ENCODE peak calls at places on chromosomes 12 and 14, in six cellular contexts. M is NCI-H1092; O is effector memory CD8-positive, alpha-beta T cell; Q is KG1; I is ELR; H is activated CD4-positive, alpha-beta T cell treated with anti-CD3 and anti-CD28 coated beads, Interleukin-2, amount 50 U/mL, for 48 hours. D is an unnamed sample.
A peak's percentile ranks its signal among the peaks of the same experiment; 100 is the strongest.

GRCh38 chr12:6207254-6207942 is 7.2 kb downstream of the CD9 start:
- DNase-seq in M (no peak), O (no peak), Q (no peak), I (no peak), H (no peak), D (no peak)

GRCh38 chr12:54958048-54958658 is 26.4 kb downstream of the TESPA1 start:
- DNase-seq in M (peak; percentile 49), O (peak; percentile 55), Q (no peak), I (peak; percentile 68), H (peak; percentile 53), D (peak; percentile 75)

GRCh38 chr12:2138294-2138693 is 85.5 kb downstream of the CACNA1C start:
- DNase-seq in M (no peak), O (no peak), Q (no peak), I (no peak), H (no peak), D (no peak)

GRCh38 chr14:54348923-54349615 is 47.7 kb upstream of the CDKN3 start:
- DNase-seq in M (no peak), O (no peak), Q (no peak), I (no peak), H (no peak), D (no peak)

GRCh38 chr12:3342051-3342450 is 149.0 kb upstream of the PRMT8 start:
- DNase-seq in M (peak; percentile 96), O (no peak), Q (no peak), I (peak; percentile 66), H (no peak), D (peak; percentile 16)

GRCh38 chr12:42588308-42588836 is 1.2 kb downstream of the PRICKLE1 start:
- DNase-seq in M (no peak), O (no peak), Q (no peak), I (no peak), H (no peak), D (no peak)

GRCh38 chr12:118841588-118841987 is 139.8 kb upstream of the SRRM4 start:
- DNase-seq in M (no peak), O (no peak), Q (no peak), I (no peak), H (no peak), D (no peak)

GRCh38 chr12:67645571-67645970 is 3.0 kb upstream of the DYRK2 start:
- DNase-seq in M (no peak), O (no peak), Q (no peak), I (peak; percentile 41), H (no peak), D (peak; percentile 36)

GRCh38 chr14:95021588-95021987 is 135.7 kb downstream of the DICER1 start:
- DNase-seq in M (no peak), O (no peak), Q (no peak), I (no peak), H (no peak), D (no peak)

GRCh38 chr12:78403681-78404080 is 460.9 kb upstream of the SYT1 start:
- DNase-seq in M (no peak), O (no peak), Q (no peak), I (peak; percentile 76), H (no peak), D (no peak)

GRCh38 chr12:26198742-26199141 is 3.4 kb downstream of the SSPN start:
- DNase-seq in M (no peak), O (no peak), Q (no peak), I (peak; percentile 82), H (no peak), D (peak; percentile 48)

GRCh38 chr12:77725611-77726010 is 105.1 kb upstream of the NAV3 start:
- DNase-seq in M (no peak), O (no peak), Q (no peak), I (peak; percentile 28), H (no peak), D (no peak)

GRCh38 chr12:97277030-97277429 is 185.6 kb upstream of the RMST start:
- DNase-seq in M (no peak), O (no peak), Q (no peak), I (no peak), H (no peak), D (no peak)

GRCh38 chr14:34254031-34254430 is 208.0 kb downstream of the SPTSSA start:
- DNase-seq in M (no peak), O (no peak), Q (no peak), I (no peak), H (no peak), D (peak; percentile 61)

GRCh38 chr14:58082491-58083098 is 69.4 kb downstream of the ARMH4 start:
- DNase-seq in M (no peak), O (no peak), Q (no peak), I (peak; percentile 91), H (no peak), D (peak; percentile 87)

GRCh38 chr14:54650331-54651017 is 83.5 kb downstream of the SAMD4A start:
- DNase-seq in M (no peak), O (no peak), Q (no peak), I (peak; percentile 89), H (no peak), D (peak; percentile 74)

GRCh38 chr14:54815016-54815415 is 87.6 kb downstream of the GCH1 start:
- DNase-seq in M (no peak), O (no peak), Q (no peak), I (no peak), H (no peak), D (no peak)

GRCh38 chr12:46660276-46660675 is 165.5 kb downstream of the SLC38A4 start:
- DNase-seq in M (no peak), O (no peak), Q (no peak), I (peak; percentile 22), H (no peak), D (peak; percentile 67)

GRCh38 chr12:61282790-61283575 is 977.2 kb upstream of the USP15 start:
- DNase-seq in M (no peak), O (no peak), Q (no peak), I (no peak), H (no peak), D (peak; percentile 99)

GRCh38 chr12:95953000-95953399 is 9.9 kb downstream of the AMDHD1 start:
- DNase-seq in M (no peak), O (no peak), Q (no peak), I (no peak), H (no peak), D (no peak)

GRCh38 chr12:89163918-89164317 is 188.4 kb downstream of the DUSP6 start:
- DNase-seq in M (no peak), O (no peak), Q (no peak), I (no peak), H (no peak), D (peak; percentile 52)

GRCh38 chr12:359091-359490 is 30.0 kb downstream of the KDM5A start:
- DNase-seq in M (no peak), O (no peak), Q (no peak), I (no peak), H (no peak), D (no peak)

GRCh38 chr14:38900887-38901286 is 202.1 kb downstream of the SEC23A start:
- DNase-seq in M (no peak), O (no peak), Q (no peak), I (no peak), H (no peak), D (no peak)

GRCh38 chr14:26286066-26286791 is 311.6 kb downstream of the NOVA1 start:
- DNase-seq in M (no peak), O (no peak), Q (no peak), I (no peak), H (no peak), D (no peak)

GRCh38 chr12:118371354-118372282 is 1.1 kb downstream of the TAOK3 start:
- DNase-seq in M (no peak), O (no peak), Q (no peak), I (peak; percentile 53), H (peak; percentile 11), D (no peak)

GRCh38 chr14:84937449-84937848 is 592.5 kb upstream of the FLRT2 start:
- DNase-seq in M (no peak), O (no peak), Q (no peak), I (no peak), H (no peak), D (no peak)

GRCh38 chr12:52015393-52016081 is 8.8 kb downstream of the TAMALIN start:
- DNase-seq in M (no peak), O (no peak), Q (no peak), I (no peak), H (no peak), D (peak; percentile 25)

GRCh38 chr12:570949-571794 is 92.1 kb downstream of the NINJ2 start:
- DNase-seq in M (no peak), O (no peak), Q (no peak), I (peak; percentile 81), H (no peak), D (peak; percentile 88)

GRCh38 chr12:90959538-90960139 is 4.7 kb upstream of the CCER1 start:
- DNase-seq in M (peak; percentile 26), O (no peak), Q (peak; percentile 45), I (peak; percentile 65), H (no peak), D (peak; percentile 46)

GRCh38 chr14:92729632-92730358 is 18.6 kb downstream of the LGMN start:
- DNase-seq in M (no peak), O (no peak), Q (no peak), I (peak; percentile 93), H (peak; percentile 43), D (peak; percentile 48)

GRCh38 chr12:118120579-118121363 is 15.2 kb upstream of the PEBP1 start:
- DNase-seq in M (peak; percentile 23), O (peak; percentile 53), Q (peak; percentile 3), I (peak; percentile 81), H (peak; percentile 80), D (peak; percentile 40)

GRCh38 chr14:31303654-31304053 is 96.1 kb upstream of the HECTD1 start:
- DNase-seq in M (no peak), O (no peak), Q (no peak), I (no peak), H (no peak), D (no peak)

GRCh38 chr12:25248732-25249131 is 2.0 kb downstream of the KRAS start:
- DNase-seq in M (no peak), O (no peak), Q (no peak), I (no peak), H (no peak), D (no peak)